ENCODE peak calls at places on chromosomes 6 and 20, in nine cellular contexts. U is psoas muscle; M is gastrocnemius medialis; H is left lobe of liver; A is A673; F is AG08396; C is stimulated activated naive CD8-positive, alpha-beta T cell treated with anti-CD3 and anti-CD28 coated beads, Interleukin-15, Interleukin-2, amounts not matched to agents 100 U/mL and 50 U/mL, for 24 hours; K is NCI-H1105; S is colonic mucosa. T is an unnamed sample.

GRCh38 chr6:28383235-28384142 is 16.1 kb downstream of the ZSCAN12 start:
- DNase-seq in F (peak), M (peak), C (peak), S (peak), K (no peak), U (peak), A (peak), H (peak), T (peak)

GRCh38 chr20:24912397-24913075 is 36.5 kb upstream of the CST7 start:
- DNase-seq in K (no peak), C (no peak), H (no peak), F (no peak), M (no peak), U (no peak), S (peak), A (no peak), T (no peak)

GRCh38 chr20:45307076-45307645 is 521 bp downstream of the RBPJL start:
- DNase-seq in F (no peak), A (no peak), U (no peak), H (no peak), M (no peak), K (no peak), C (no peak), S (no peak), T (no peak)

GRCh38 chr6:52725530-52726192 is 37.6 kb downstream of the GSTA2 start:
- DNase-seq in C (no peak), A (no peak), M (no peak), K (peak), H (peak), F (no peak), U (no peak), S (peak), T (no peak)

GRCh38 chr6:5671604-5672559 is 334.8 kb downstream of the NRN1 start:
- DNase-seq in A (peak), S (no peak), K (no peak), H (no peak), M (peak), C (no peak), F (no peak), U (peak), T (peak)

GRCh38 chr6:35044145-35044745 is 96.9 kb downstream of the TCP11 start:
- DNase-seq in M (no peak), S (peak), A (peak), K (no peak), C (no peak), H (peak), F (no peak), U (no peak), T (no peak)

GRCh38 chr20:22523499-22524392 is 60.6 kb downstream of the FOXA2 start:
- DNase-seq in K (no peak), A (no peak), U (no peak), H (peak), C (no peak), S (peak), M (no peak), F (no peak), T (no peak)

GRCh38 chr6:2818593-2818992 is 23.1 kb downstream of the SERPINB1 start:
- DNase-seq in A (no peak), M (no peak), H (no peak), U (no peak), F (no peak), C (no peak), K (no peak), S (peak), T (no peak)

GRCh38 chr6:50123686-50124085 is 74.0 kb upstream of the DEFB112 start:
- DNase-seq in C (no peak), K (no peak), F (no peak), U (no peak), H (no peak), S (no peak), A (no peak), M (no peak), T (no peak)

GRCh38 chr20:21184810-21185209 is 58.9 kb downstream of the KIZ start:
- DNase-seq in H (no peak), U (no peak), M (no peak), C (no peak), F (no peak), S (no peak), K (no peak), A (no peak), T (no peak)

GRCh38 chr20:19947611-19948264 is 69.4 kb upstream of the NAA20 start:
- DNase-seq in U (no peak), A (no peak), H (no peak), M (no peak), S (no peak), F (peak), C (no peak), K (no peak), T (no peak)

GRCh38 chr20:21225215-21225947 is 77.8 kb upstream of the XRN2 start:
- DNase-seq in H (no peak), U (no peak), K (no peak), C (no peak), S (no peak), M (no peak), A (no peak), F (peak), T (no peak)

GRCh38 chr6:135576055-135576454 is 78.5 kb upstream of the AHI1 start:
- DNase-seq in K (peak), C (no peak), U (no peak), A (peak), S (no peak), M (no peak), H (no peak), F (no peak), T (no peak)

GRCh38 chr20:42082611-42083010 is 464.4 kb upstream of the CHD6 start:
- DNase-seq in S (peak), A (peak), C (no peak), U (peak), K (peak), M (peak), F (no peak), H (no peak), T (no peak)

GRCh38 chr6:67667640-67668422 is 967.3 kb upstream of the ADGRB3 start:
- DNase-seq in U (no peak), M (no peak), C (no peak), H (no peak), S (no peak), K (no peak), F (no peak), A (no peak), T (no peak)

GRCh38 chr6:157822221-157823000 is 635 bp upstream of the SNX9 start:
- DNase-seq in S (peak), F (no peak), C (no peak), K (no peak), U (peak), A (no peak), H (peak), M (peak), T (no peak)

GRCh38 chr6:69796081-69796626 is 656 bp downstream of the LMBRD1 start:
- DNase-seq in K (peak), C (peak), S (peak), F (peak), U (no peak), A (peak), H (peak), M (peak), T (peak)

GRCh38 chr6:11656486-11656885 is 118.9 kb downstream of the TMEM170B start:
- DNase-seq in A (no peak), K (no peak), H (no peak), C (no peak), U (no peak), F (no peak), S (no peak), M (no peak), T (no peak)

GRCh38 chr6:29388533-29388932 is 6.9 kb upstream of the OR12D2 start:
- DNase-seq in M (no peak), F (no peak), H (no peak), C (no peak), A (no peak), U (no peak), K (no peak), S (no peak), T (no peak)

GRCh38 chr6:23277521-23278227 is 708.3 kb downstream of the HDGFL1 start:
- DNase-seq in U (no peak), F (no peak), M (no peak), A (no peak), K (no peak), H (no peak), C (no peak), S (no peak), T (no peak)

GRCh38 chr6:63637865-63638445 is 2.4 kb downstream of the PHF3 start:
- DNase-seq in A (peak), M (no peak), C (no peak), S (no peak), H (no peak), F (no peak), K (no peak), U (no peak), T (no peak)

GRCh38 chr6:170292778-170293164 is 1.9 kb upstream of the DLL1 start:
- DNase-seq in C (no peak), H (no peak), U (no peak), F (peak), A (peak), M (no peak), K (peak), S (no peak), T (no peak)

GRCh38 chr6:12291083-12291784 is 1.1 kb downstream of the EDN1 start:
- DNase-seq in U (no peak), F (no peak), M (no peak), S (no peak), H (no peak), C (no peak), A (no peak), K (peak), T (no peak)

GRCh38 chr20:37990571-37991151 is 42.6 kb downstream of the TTI1 start:
- DNase-seq in A (no peak), M (peak), S (peak), U (peak), K (no peak), H (peak), F (peak), C (peak), T (no peak)

GRCh38 chr6:7532232-7532631 is 9.2 kb upstream of the DSP start:
- DNase-seq in C (no peak), H (no peak), U (no peak), S (peak), M (no peak), F (no peak), A (no peak), K (peak), T (no peak)

GRCh38 chr6:119294984-119295383 is 54.6 kb downstream of the MAN1A1 start:
- DNase-seq in S (no peak), U (no peak), A (no peak), M (no peak), K (no peak), F (no peak), C (no peak), H (no peak), T (no peak)

GRCh38 chr6:15870354-15871043 is 207.7 kb upstream of the DTNBP1 start:
- DNase-seq in S (no peak), U (no peak), A (no peak), C (no peak), M (no peak), F (no peak), K (no peak), H (no peak), T (no peak)

GRCh38 chr6:147161974-147162495 is 42.2 kb upstream of the STXBP5 start:
- DNase-seq in K (no peak), A (peak), H (no peak), F (no peak), C (no peak), M (no peak), U (no peak), S (peak), T (no peak)

GRCh38 chr20:15063077-15063476 is 725.7 kb upstream of the FLRT3 start:
- DNase-seq in H (no peak), A (peak), C (no peak), K (no peak), M (no peak), U (no peak), S (no peak), F (no peak), T (no peak)

GRCh38 chr20:14334306-14334930 is 3.0 kb downstream of the FLRT3 start:
- DNase-seq in A (peak), S (no peak), M (peak), F (peak), H (peak), K (peak), C (no peak), U (no peak), T (no peak)

GRCh38 chr20:32485126-32485769 is 99.9 kb downstream of the NOL4L start:
- DNase-seq in C (peak), K (peak), H (peak), F (peak), A (peak), U (peak), S (peak), M (peak), T (peak)

GRCh38 chr6:142666599-142667185 is 278.3 kb downstream of the HIVEP2 start:
- DNase-seq in K (no peak), S (no peak), F (no peak), C (no peak), U (no peak), M (no peak), H (no peak), A (no peak), T (no peak)